ENCODE peak calls at places on chromosome 4, in five cellular contexts. W, G, X, M and P are unnamed samples.
A peak's percentile ranks its signal among the peaks of the same experiment; 100 is the strongest.

GRCh38 chr4:97984545-97985131 is 158.6 kb downstream of the STPG2 start:
- DNase-seq in M (no peak), X (no peak), W (no peak), G (no peak), P (no peak)

GRCh38 chr4:137274404-137274803 is 257.9 kb downstream of the PCDH18 start:
- DNase-seq in M (peak; percentile 45), X (no peak), G (no peak), W (no peak), P (no peak)

GRCh38 chr4:66639361-66639760 is 905.9 kb downstream of the CENPC start:
- DNase-seq in W (no peak), G (peak; percentile 31), X (peak; percentile 2), M (peak; percentile 9), P (no peak)

GRCh38 chr4:139711461-139711860 is 45.8 kb downstream of the MGST2 start:
- DNase-seq in M (no peak), W (no peak), G (no peak), X (no peak), P (no peak)

GRCh38 chr4:81165853-81166430 is 49.1 kb downstream of the PRKG2 start:
- DNase-seq in G (no peak), W (no peak), X (no peak), M (peak; percentile 27), P (no peak)

GRCh38 chr4:77471821-77472495 is 133.7 kb upstream of the CXCL13 start:
- DNase-seq in M (no peak), W (no peak), G (no peak), X (no peak), P (no peak)

GRCh38 chr4:148730766-148731165 is 288.6 kb upstream of the NR3C2 start:
- DNase-seq in M (peak; percentile 18), W (peak; percentile 13), G (no peak), X (no peak), P (no peak)

GRCh38 chr4:186190456-186191265 is 706 bp upstream of the CYP4V2 start:
- DNase-seq in X (no peak), W (peak; percentile 45), G (no peak), M (peak; percentile 29), P (no peak)

GRCh38 chr4:94412019-94413017 is 39.4 kb upstream of the PDLIM5 start:
- DNase-seq in W (peak; percentile 55), M (peak; percentile 86), X (no peak), G (peak; percentile 33), P (no peak)

GRCh38 chr4:91471280-91471679 is 832.5 kb upstream of the GRID2 start:
- DNase-seq in G (no peak), M (no peak), W (no peak), X (no peak), P (no peak)

GRCh38 chr4:76301068-76301774 is 5.3 kb upstream of the STBD1 start:
- DNase-seq in W (peak; percentile 75), X (peak; percentile 37), G (peak; percentile 61), M (peak; percentile 91), P (no peak)

GRCh38 chr4:1050486-1051213 is 39.2 kb downstream of the FGFRL1 start:
- DNase-seq in G (no peak), X (no peak), M (no peak), W (no peak), P (no peak)

GRCh38 chr4:94332983-94333590 is 9.5 kb downstream of the HPGDS start:
- DNase-seq in X (no peak), G (no peak), W (no peak), M (no peak), P (no peak)

GRCh38 chr4:118981839-118982381 is 93.3 kb downstream of the SYNPO2 start:
- DNase-seq in G (peak; percentile 96), M (peak; percentile 90), X (no peak), W (peak; percentile 88), P (no peak)

GRCh38 chr4:23660865-23661264 is 229.0 kb downstream of the PPARGC1A start:
- DNase-seq in G (no peak), W (no peak), X (no peak), M (no peak), P (no peak)

GRCh38 chr4:155954118-155954503 is 445 bp upstream of the CTSO start:
- DNase-seq in G (no peak), W (no peak), X (no peak), M (no peak), P (no peak)

GRCh38 chr4:17646693-17647092 is 32.3 kb downstream of the MED28 start:
- DNase-seq in X (no peak), W (no peak), G (no peak), M (no peak), P (no peak)

GRCh38 chr4:73711989-73712388 is 28.4 kb upstream of the CXCL8 start:
- DNase-seq in W (no peak), X (no peak), M (no peak), G (no peak), P (no peak)

GRCh38 chr4:89661490-89661889 is 175.5 kb downstream of the SNCA start:
- DNase-seq in M (peak; percentile 80), G (peak; percentile 25), W (peak; percentile 96), X (peak; percentile 71), P (no peak)

GRCh38 chr4:98430708-98431403 is 169.7 kb downstream of the RAP1GDS1 start:
- DNase-seq in X (peak; percentile 88), M (peak; percentile 98), G (peak; percentile 44), W (peak; percentile 96), P (no peak)

GRCh38 chr4:139416073-139416673 is 37.7 kb upstream of the RAB33B start:
- DNase-seq in G (peak; percentile 17), M (peak; percentile 60), X (peak; percentile 15), W (peak; percentile 5), P (no peak)

GRCh38 chr4:40621229-40621591 is 8.5 kb downstream of the RBM47 start:
- DNase-seq in W (no peak), G (no peak), M (no peak), X (no peak), P (no peak)

GRCh38 chr4:5804656-5805055 is 88.2 kb downstream of the CRMP1 start:
- DNase-seq in G (no peak), W (no peak), M (no peak), X (no peak), P (no peak)

GRCh38 chr4:1172971-1173757 is 781 bp upstream of the SPON2 start:
- DNase-seq in X (no peak), M (peak; percentile 82), W (peak; percentile 86), G (peak; percentile 35), P (no peak)

GRCh38 chr4:185640809-185641675 is 105.7 kb upstream of the PDLIM3 start:
- DNase-seq in M (peak; percentile 85), X (peak; percentile 29), G (peak; percentile 61), W (peak; percentile 79), P (peak; percentile 2)

GRCh38 chr4:189279188-189279587 is 661.5 kb upstream of the FRG1 start:
- DNase-seq in G (no peak), M (no peak), X (no peak), W (no peak), P (no peak)

GRCh38 chr4:1496116-1496642 is 89.9 kb upstream of the NKX1-1 start:
- DNase-seq in G (no peak), M (no peak), W (no peak), X (no peak), P (no peak)

GRCh38 chr4:78863254-78863869 is 75.9 kb downstream of the PAQR3 start:
- DNase-seq in M (no peak), W (no peak), G (no peak), X (no peak), P (no peak)